ENCODE peak calls at places on chromosomes 12 and 14, in four cellular contexts. F is activated T-cell treated with anti-CD3 and anti-CD28 coated beads for 1 hour, Q is right atrium auricular region, X is activated T-helper 1 cell treated with Interleukin-2 at 50 U/mL for 16 hours. M is an unnamed sample.

GRCh38 chr14:90642239-90642717 is 174.0 kb downstream of the TTC7B start:
- DNase-seq in F (no peak), X (no peak), Q (no peak), M (no peak)

GRCh38 chr12:120666577-120667390 is 20.2 kb upstream of the MLEC start:
- DNase-seq in F (no peak), Q (no peak), X (no peak), M (no peak)

GRCh38 chr14:66306101-66306500 is 180.1 kb upstream of the CCDC196 start:
- DNase-seq in X (no peak), Q (no peak), F (no peak), M (no peak)

GRCh38 chr12:6735448-6736191 is 11.8 kb downstream of the COPS7A start:
- DNase-seq in Q (peak), F (peak), X (peak), M (no peak)

GRCh38 chr14:34911209-34912150 is 36.3 kb upstream of the BAZ1A start:
- DNase-seq in X (no peak), F (no peak), Q (no peak), M (no peak)

GRCh38 chr12:48356041-48356768 is 5.5 kb upstream of the ZNF641 start:
- DNase-seq in X (no peak), Q (no peak), F (no peak), M (no peak)

GRCh38 chr12:123937707-123938600 is 34.7 kb downstream of the CCDC92 start:
- DNase-seq in X (peak), F (peak), Q (no peak), M (no peak)

GRCh38 chr12:52213541-52214420 is 19.3 kb upstream of the KRT7 start:
- DNase-seq in F (peak), Q (no peak), X (peak), M (no peak)

GRCh38 chr14:70897475-70897874 is 9.8 kb upstream of the PCNX1 start:
- DNase-seq in X (no peak), Q (no peak), F (no peak), M (no peak)

GRCh38 chr14:38405851-38406630 is 150.1 kb upstream of the CLEC14A start:
- DNase-seq in X (no peak), F (no peak), Q (no peak), M (no peak)

GRCh38 chr14:104879201-104879982 is 14.3 kb downstream of the CEP170B start:
- DNase-seq in F (no peak), Q (no peak), X (no peak), M (no peak)

GRCh38 chr12:68109444-68110217 is 49.9 kb downstream of the IFNG start:
- DNase-seq in Q (no peak), X (no peak), F (no peak), M (no peak)

GRCh38 chr14:68182492-68182891 is 362.9 kb downstream of the RAD51B start:
- DNase-seq in X (no peak), Q (no peak), F (no peak), M (no peak)

GRCh38 chr12:59432057-59432456 is 163.8 kb upstream of the SLC16A7 start:
- DNase-seq in F (no peak), Q (no peak), X (no peak), M (no peak)

GRCh38 chr12:62299617-62300016 is 39.4 kb downstream of the USP15 start:
- DNase-seq in X (no peak), F (no peak), Q (no peak), M (no peak)

GRCh38 chr14:65961004-65961403 is 525.2 kb upstream of the CCDC196 start:
- DNase-seq in Q (peak), F (peak), X (peak), M (peak)

GRCh38 chr12:69196302-69197288 is 42.8 kb upstream of the CPSF6 start:
- DNase-seq in F (no peak), X (no peak), Q (no peak), M (no peak)

GRCh38 chr12:14795028-14795448 is 8.2 kb downstream of the WBP11 start:
- DNase-seq in X (no peak), F (no peak), Q (no peak), M (no peak)

GRCh38 chr14:92692822-92693226 is 55.6 kb downstream of the LGMN start:
- DNase-seq in Q (no peak), F (peak), X (peak), M (no peak)

GRCh38 chr12:46585854-46586621 is 213.5 kb upstream of the SLC38A2 start:
- DNase-seq in F (peak), X (peak), Q (no peak), M (no peak)

GRCh38 chr14:99837822-99838221 is 44.6 kb downstream of the EML1 start:
- DNase-seq in F (no peak), X (no peak), Q (no peak), M (no peak)

GRCh38 chr12:5512585-5512970 is 80.7 kb downstream of the NTF3 start:
- DNase-seq in F (no peak), X (no peak), Q (peak), M (no peak)

GRCh38 chr12:99852666-99853065 is 132.1 kb downstream of the ANKS1B start:
- DNase-seq in Q (no peak), X (no peak), F (no peak), M (no peak)

GRCh38 chr12:115166698-115167315 is 482.8 kb upstream of the TBX3 start:
- DNase-seq in Q (no peak), F (no peak), X (no peak), M (no peak)

GRCh38 chr12:56107242-56107641 is 2.9 kb downstream of the PA2G4 start:
- DNase-seq in F (no peak), X (no peak), Q (no peak), M (no peak)

GRCh38 chr14:81157431-81157830 is 63.3 kb downstream of the GTF2A1 start:
- DNase-seq in F (no peak), Q (no peak), X (no peak), M (no peak)

GRCh38 chr14:23321572-23322547 is 603 bp downstream of the PABPN1 start:
- DNase-seq in Q (peak), F (peak), X (peak), M (peak)

GRCh38 chr14:65502676-65503124 is 90.2 kb downstream of the FUT8 start:
- DNase-seq in X (no peak), F (no peak), Q (no peak), M (no peak)

M was measured in stimulated activated naive B cell treated with anti-CD40 and anti-IgM and Interleukin-4, amounts not matched to agents 10 μg/mL and 1 μg/mL and 100 μg/mL, for 72 hours.